ENCODE peak calls at places on chromosome 2, in nine cellular contexts. Z, T, Q, Y, U, G, D, E and R are unnamed samples.

GRCh38 chr2:120786559-120786960 is 50.9 kb downstream of the GLI2 start:
- DNase-seq in Z (no peak), T (no peak), Q (no peak), Y (no peak), U (no peak), G (no peak), D (no peak), E (no peak), R (no peak)

GRCh38 chr2:189613077-189613636 is 32.6 kb upstream of the SLC40A1 start:
- DNase-seq in Z (peak), T (no peak), Q (peak), Y (peak), U (no peak), G (peak), D (no peak), E (no peak), R (no peak)

GRCh38 chr2:16303761-16304160 is 361.9 kb downstream of the CYRIA start:
- DNase-seq in Z (no peak), T (no peak), Q (no peak), Y (no peak), U (no peak), G (no peak), D (no peak), E (no peak), R (no peak)

GRCh38 chr2:47486858-47487497 is 84.0 kb downstream of the MSH2 start:
- DNase-seq in Z (no peak), T (no peak), Q (peak), Y (no peak), U (no peak), G (no peak), D (no peak), E (no peak), R (no peak)

GRCh38 chr2:23684540-23685176 is 242.3 kb downstream of the ATAD2B start:
- DNase-seq in Z (no peak), T (no peak), Q (no peak), Y (no peak), U (no peak), G (no peak), D (no peak), E (no peak), R (no peak)

GRCh38 chr2:159155315-159155714 is 131.2 kb downstream of the WDSUB1 start:
- DNase-seq in Z (no peak), T (no peak), Q (peak), Y (no peak), U (no peak), G (no peak), D (no peak), E (no peak), R (no peak)

GRCh38 chr2:202376460-202377307 is 557 bp downstream of the BMPR2 start:
- DNase-seq in Z (peak), T (peak), Q (peak), Y (peak), U (peak), G (peak), D (no peak), E (peak), R (peak)

GRCh38 chr2:171432206-171432968 is 1.4 kb downstream of the METTL8 start:
- DNase-seq in Z (no peak), T (no peak), Q (peak), Y (no peak), U (no peak), G (no peak), D (no peak), E (no peak), R (no peak)

GRCh38 chr2:112032615-112033457 is 22.2 kb upstream of the TMEM87B start:
- DNase-seq in Z (peak), T (no peak), Q (peak), Y (peak), U (no peak), G (peak), D (no peak), E (no peak), R (no peak)

GRCh38 chr2:230934291-230935131 is 9.5 kb upstream of the GPR55 start:
- DNase-seq in Z (no peak), T (no peak), Q (no peak), Y (peak), U (peak), G (no peak), D (no peak), E (no peak), R (no peak)

GRCh38 chr2:128016620-128017019 is 11.2 kb downstream of the SAP130 start:
- DNase-seq in Z (peak), T (no peak), Q (no peak), Y (no peak), U (peak), G (peak), D (no peak), E (no peak), R (no peak)

GRCh38 chr2:207801259-207801658 is 31.6 kb upstream of the FZD5 start:
- DNase-seq in Z (no peak), T (no peak), Q (no peak), Y (no peak), U (no peak), G (no peak), D (no peak), E (no peak), R (no peak)

GRCh38 chr2:59217360-59217759 is 976.2 kb upstream of the FANCL start:
- DNase-seq in Z (no peak), T (no peak), Q (no peak), Y (no peak), U (no peak), G (no peak), D (no peak), E (no peak), R (no peak)

GRCh38 chr2:47437287-47437686 is 34.3 kb downstream of the MSH2 start:
- DNase-seq in Z (peak), T (no peak), Q (peak), Y (no peak), U (no peak), G (peak), D (no peak), E (no peak), R (no peak)

GRCh38 chr2:52879561-52879960 is 888.0 kb upstream of the CHAC2 start:
- DNase-seq in Z (no peak), T (no peak), Q (no peak), Y (no peak), U (no peak), G (no peak), D (no peak), E (no peak), R (no peak)

GRCh38 chr2:20048488-20049443 is 2.7 kb downstream of the LAPTM4A start:
- DNase-seq in Z (no peak), T (no peak), Q (no peak), Y (no peak), U (no peak), G (no peak), D (no peak), E (no peak), R (no peak)

GRCh38 chr2:191853843-191854242 is 7.0 kb upstream of the CAVIN2 start:
- DNase-seq in Z (no peak), T (no peak), Q (no peak), Y (no peak), U (no peak), G (no peak), D (no peak), E (no peak), R (no peak)

GRCh38 chr2:146721486-146721885 is 1123.3 kb upstream of the ACVR2A start:
- DNase-seq in Z (no peak), T (no peak), Q (peak), Y (no peak), U (no peak), G (no peak), D (no peak), E (no peak), R (no peak)

GRCh38 chr2:47274054-47274779 is 119.1 kb upstream of the STPG4 start:
- DNase-seq in Z (peak), T (no peak), Q (peak), Y (no peak), U (peak), G (peak), D (no peak), E (no peak), R (no peak)

DNA sequence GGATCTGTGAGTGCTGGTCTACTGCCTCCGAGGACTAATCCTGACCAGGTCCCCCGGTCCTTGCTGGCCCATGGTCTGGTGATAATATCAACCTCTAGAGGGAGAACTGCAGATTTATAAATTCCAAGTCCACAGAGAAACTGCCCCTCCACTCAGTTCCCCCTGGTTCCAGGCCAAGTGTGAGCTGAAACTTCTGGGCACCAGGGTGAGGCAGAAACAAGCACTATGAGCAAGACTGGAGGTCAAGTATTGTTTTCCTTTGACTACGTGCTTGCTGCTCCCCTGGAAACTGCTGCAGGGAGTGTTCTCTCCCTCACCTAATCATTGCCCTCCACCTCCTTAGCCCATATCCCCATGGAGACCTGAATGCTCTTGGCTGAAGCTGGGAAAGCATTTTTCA is 135.3 kb downstream of the RDH14 start:
- DNase-seq in Z (no peak), T (no peak), Q (no peak), Y (no peak), U (no peak), G (no peak), D (no peak), E (no peak), R (no peak)
- TF ChIP-seq CTCF in Z (no peak), T (peak), Q (no peak), Y (no peak), U (no peak), G (no peak), D (no peak), E (no peak), R (no peak)

GRCh38 chr2:41703123-41703522 is 344.7 kb upstream of the PKDCC start:
- DNase-seq in Z (no peak), T (no peak), Q (no peak), Y (no peak), U (no peak), G (no peak), D (no peak), E (no peak), R (no peak)

GRCh38 chr2:41709702-41710599 is 337.9 kb upstream of the PKDCC start:
- DNase-seq in Z (no peak), T (no peak), Q (peak), Y (no peak), U (no peak), G (no peak), D (no peak), E (no peak), R (no peak)

GRCh38 chr2:41707790-41708451 is 339.9 kb upstream of the PKDCC start:
- DNase-seq in Z (no peak), T (no peak), Q (no peak), Y (no peak), U (no peak), G (no peak), D (no peak), E (no peak), R (no peak)

GRCh38 chr2:41705634-41706033 is 342.2 kb upstream of the PKDCC start:
- DNase-seq in Z (no peak), T (no peak), Q (no peak), Y (no peak), U (no peak), G (no peak), D (no peak), E (no peak), R (no peak)

DNA sequence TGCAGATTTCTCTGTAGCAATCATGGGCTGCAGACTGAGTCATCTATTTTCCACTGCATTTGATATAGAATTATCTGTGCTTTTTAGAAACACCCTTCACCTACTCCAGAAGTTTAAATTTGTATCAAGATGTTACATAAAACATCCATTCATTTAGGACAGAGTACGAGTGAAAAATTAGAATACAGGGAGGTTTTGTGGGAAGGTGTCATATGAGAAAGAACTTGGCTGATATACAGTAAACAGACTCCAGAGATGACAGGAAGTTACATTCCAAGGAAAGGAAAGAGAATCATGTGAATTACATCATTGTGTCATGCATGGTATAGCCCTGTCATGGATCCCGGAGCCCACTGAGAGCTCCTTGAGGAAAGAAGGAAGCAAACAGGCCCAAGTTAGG is 341.6 kb upstream of the PKDCC start:
- DNase-seq in Z (no peak), T (no peak), Q (peak), Y (no peak), U (no peak), G (no peak), D (no peak), E (no peak), R (no peak)
- TF ChIP-seq CTCF in Z (no peak), T (no peak), Q (no peak), Y (no peak), U (no peak), G (no peak), D (no peak), E (no peak), R (no peak)

DNA sequence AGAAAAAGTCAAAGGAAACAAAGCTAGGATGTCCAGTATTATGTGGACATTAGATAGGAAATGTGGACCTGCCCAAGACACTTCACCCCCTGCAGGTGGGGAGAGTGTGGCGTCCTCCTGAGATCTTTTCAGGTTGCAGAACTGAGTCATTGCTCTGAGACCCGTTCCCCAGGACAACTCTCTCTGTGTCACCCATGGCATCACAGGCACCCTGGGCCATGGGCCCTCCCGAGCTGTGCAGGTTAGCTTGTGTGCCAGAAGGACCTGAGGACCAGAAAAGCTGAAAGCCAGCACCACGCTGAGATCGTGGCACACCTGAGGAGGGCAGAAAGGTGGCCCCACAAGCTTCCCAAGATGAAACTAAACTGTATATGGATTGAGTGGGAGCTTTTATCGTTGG is 229.5 kb downstream of the AGAP1 start:
- DNase-seq in Z (no peak), T (no peak), Q (no peak), Y (no peak), U (no peak), G (no peak), D (no peak), E (no peak), R (no peak)
- TF ChIP-seq CTCF in Z (no peak), T (no peak), Q (no peak), Y (no peak), U (no peak), G (no peak), D (no peak), E (no peak), R (no peak)

GRCh38 chr2:156317631-156318030 is 14.9 kb downstream of the NR4A2 start:
- DNase-seq in Z (no peak), T (no peak), Q (no peak), Y (no peak), U (no peak), G (no peak), D (no peak), E (no peak), R (no peak)

GRCh38 chr2:156321243-156321904 is 11.1 kb downstream of the NR4A2 start:
- DNase-seq in Z (no peak), T (no peak), Q (peak), Y (peak), U (no peak), G (no peak), D (no peak), E (no peak), R (no peak)

GRCh38 chr2:156320491-156320896 is 12.0 kb downstream of the NR4A2 start:
- DNase-seq in Z (peak), T (no peak), Q (peak), Y (peak), U (no peak), G (peak), D (no peak), E (peak), R (no peak)

GRCh38 chr2:156322103-156322671 is 10.3 kb downstream of the NR4A2 start:
- DNase-seq in Z (no peak), T (no peak), Q (no peak), Y (no peak), U (no peak), G (no peak), D (no peak), E (no peak), R (peak)

GRCh38 chr2:156319811-156320490 is 12.6 kb downstream of the NR4A2 start:
- DNase-seq in Z (no peak), T (no peak), Q (no peak), Y (peak), U (peak), G (peak), D (no peak), E (no peak), R (no peak)
- TF ChIP-seq CTCF in Z (no peak), T (no peak), Q (no peak), Y (no peak), U (no peak), G (peak), D (no peak), E (peak), R (no peak)

GRCh38 chr2:144452169-144453038 is 67.5 kb downstream of the ZEB2 start:
- DNase-seq in Z (peak), T (peak), Q (peak), Y (no peak), U (no peak), G (no peak), D (no peak), E (no peak), R (no peak)
- TF ChIP-seq CTCF in Z (peak), T (peak), Q (peak), Y (peak), U (no peak), G (no peak), D (no peak), E (peak), R (no peak)